ENCODE peak calls at places on chromosomes 7 and 10, in nine cellular contexts. U is CD8-positive, alpha-beta memory T cell; H is mammary epithelial cell; N is CD8-positive, alpha-beta T cell; X is upper lobe of right lung; M is RWPE1; O is dorsolateral prefrontal cortex; G is thyroid gland; E is body of pancreas. D is an unnamed sample.

GRCh38 chr10:113453351-113453750 is 99.5 kb upstream of the HABP2 start:
- DNase-seq in N (no peak), H (no peak), E (no peak), X (no peak), U (no peak), M (no peak), G (no peak), O (no peak), D (no peak)

GRCh38 chr10:132685121-132685891 is 100.6 kb downstream of the NKX6-2 start:
- DNase-seq in G (no peak), M (peak; percentile 71), E (peak; percentile 90), O (peak; percentile 88), U (no peak), H (no peak), X (peak; percentile 79), N (no peak), D (peak; percentile 86)

GRCh38 chr7:32039000-32039756 is 31.0 kb downstream of the PDE1C start:
- DNase-seq in O (peak; percentile 50), U (no peak), M (no peak), N (no peak), G (no peak), X (no peak), E (no peak), H (no peak), D (no peak)

GRCh38 chr7:66099551-66100407 is 14.9 kb upstream of the CRCP start:
- DNase-seq in H (peak; percentile 92), O (peak; percentile 60), X (peak; percentile 74), N (peak; percentile 17), G (peak; percentile 87), M (peak; percentile 38), U (no peak), E (peak; percentile 90), D (no peak)

GRCh38 chr7:142855756-142856564 is 1.1 kb downstream of the EPHB6 start:
- DNase-seq in M (no peak), G (peak; percentile 92), H (no peak), N (no peak), X (peak; percentile 84), E (peak; percentile 89), O (no peak), U (no peak), D (no peak)

GRCh38 chr7:47503283-47503682 is 78.6 kb downstream of the TNS3 start:
- DNase-seq in O (no peak), X (no peak), N (no peak), E (no peak), G (peak; percentile 45), H (no peak), M (no peak), U (no peak), D (no peak)

GRCh38 chr10:12847361-12847975 is 154.0 kb downstream of the CCDC3 start:
- DNase-seq in H (no peak), U (no peak), G (no peak), O (no peak), E (no peak), N (no peak), X (no peak), M (no peak), D (no peak)

GRCh38 chr10:132710746-132711617 is 75.0 kb downstream of the NKX6-2 start:
- DNase-seq in M (no peak), N (no peak), U (no peak), E (no peak), H (no peak), X (peak; percentile 46), O (peak; percentile 16), G (no peak), D (no peak)

GRCh38 chr7:23123465-23123864 is 17.9 kb downstream of the KLHL7 start:
- DNase-seq in N (no peak), H (no peak), M (no peak), O (no peak), E (no peak), X (no peak), G (no peak), U (no peak), D (no peak)

GRCh38 chr7:23123007-23123406 is 17.4 kb downstream of the KLHL7 start:
- DNase-seq in H (no peak), O (no peak), X (no peak), U (no peak), M (no peak), N (no peak), E (no peak), G (no peak), D (no peak)

GRCh38 chr7:23120106-23120505 is 14.5 kb downstream of the KLHL7 start:
- DNase-seq in H (no peak), N (no peak), G (no peak), M (no peak), U (no peak), E (no peak), X (no peak), O (no peak), D (no peak)

GRCh38 chr7:23117841-23118240 is 12.3 kb downstream of the KLHL7 start:
- DNase-seq in O (no peak), H (no peak), E (no peak), X (no peak), N (no peak), M (no peak), U (no peak), G (no peak), D (no peak)

DNA sequence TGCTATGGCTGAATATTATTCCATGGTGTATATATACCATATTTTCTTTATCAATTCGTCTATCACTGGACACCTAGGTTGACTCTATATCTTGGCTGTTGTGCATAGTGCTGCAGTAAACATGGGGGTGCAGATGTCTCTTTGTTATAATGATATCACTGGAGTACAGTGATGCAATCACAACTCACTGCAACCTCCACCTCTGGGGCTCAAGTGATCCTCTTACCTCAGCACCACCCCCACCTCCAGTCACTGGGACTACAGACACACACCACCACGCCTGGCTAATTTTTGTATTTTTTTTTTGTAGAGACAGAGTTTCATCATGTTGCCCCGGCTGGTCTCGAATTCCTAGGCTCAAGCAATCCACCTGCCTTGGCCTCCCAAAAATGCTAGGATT is 15.6 kb downstream of the KLHL7 start:
- DNase-seq in U (no peak), E (no peak), M (no peak), N (no peak), G (peak; percentile 5), X (no peak), O (no peak), H (no peak), D (no peak)
- H3K27ac ChIP-seq in U (no peak overlapping the region), E (no peak overlapping the region), M (no peak overlapping the region), N (no peak overlapping the region), G (no peak overlapping the region), X (no peak overlapping the region), O (no peak overlapping the region), H (no peak overlapping the region), D (no peak overlapping the region)

GRCh38 chr7:108292541-108292940 is 162.4 kb upstream of the LAMB4 start:
- DNase-seq in O (no peak), N (no peak), X (no peak), M (no peak), E (no peak), U (no peak), H (no peak), G (no peak), D (no peak)

GRCh38 chr7:108293190-108293612 is 163.0 kb downstream of the NRCAM start:
- DNase-seq in U (no peak), H (no peak), M (no peak), O (no peak), X (no peak), G (no peak), N (no peak), E (no peak), D (no peak)

GRCh38 chr7:108291791-108292440 is 161.8 kb upstream of the LAMB4 start:
- DNase-seq in U (no peak), O (no peak), N (no peak), H (no peak), G (no peak), M (no peak), E (no peak), X (no peak), D (no peak)

GRCh38 chr7:108296911-108297310 is 159.3 kb downstream of the NRCAM start:
- DNase-seq in E (no peak), G (no peak), X (no peak), M (no peak), U (no peak), H (no peak), N (no peak), O (no peak), D (no peak)

GRCh38 chr7:108294595-108294994 is 161.6 kb downstream of the NRCAM start:
- DNase-seq in M (no peak), H (no peak), U (no peak), G (no peak), X (no peak), O (no peak), N (no peak), E (no peak), D (no peak)
- H3K27ac ChIP-seq in M (no peak overlapping the region), H (no peak overlapping the region), U (no peak overlapping the region), G (no peak overlapping the region), X (no peak overlapping the region), O (no peak overlapping the region), N (no peak overlapping the region), E (no peak overlapping the region), D (no peak overlapping the region)

GRCh38 chr10:48554246-48554645 is 50.6 kb downstream of the ARHGAP22 start:
- DNase-seq in O (no peak), H (no peak), E (no peak), G (no peak), X (no peak), U (no peak), N (no peak), M (no peak), D (no peak)

GRCh38 chr10:48550977-48551376 is 53.9 kb downstream of the ARHGAP22 start:
- DNase-seq in E (no peak), H (no peak), G (no peak), O (no peak), U (no peak), X (no peak), N (no peak), M (no peak), D (no peak)

GRCh38 chr10:48552946-48553564 is 51.8 kb downstream of the ARHGAP22 start:
- DNase-seq in E (no peak), G (no peak), O (no peak), X (no peak), M (no peak), U (no peak), N (no peak), H (no peak), D (no peak)

GRCh38 chr10:48550071-48550691 is 54.7 kb downstream of the ARHGAP22 start:
- DNase-seq in O (no peak), U (no peak), G (no peak), N (no peak), H (no peak), X (no peak), E (no peak), M (no peak), D (no peak)

DNA sequence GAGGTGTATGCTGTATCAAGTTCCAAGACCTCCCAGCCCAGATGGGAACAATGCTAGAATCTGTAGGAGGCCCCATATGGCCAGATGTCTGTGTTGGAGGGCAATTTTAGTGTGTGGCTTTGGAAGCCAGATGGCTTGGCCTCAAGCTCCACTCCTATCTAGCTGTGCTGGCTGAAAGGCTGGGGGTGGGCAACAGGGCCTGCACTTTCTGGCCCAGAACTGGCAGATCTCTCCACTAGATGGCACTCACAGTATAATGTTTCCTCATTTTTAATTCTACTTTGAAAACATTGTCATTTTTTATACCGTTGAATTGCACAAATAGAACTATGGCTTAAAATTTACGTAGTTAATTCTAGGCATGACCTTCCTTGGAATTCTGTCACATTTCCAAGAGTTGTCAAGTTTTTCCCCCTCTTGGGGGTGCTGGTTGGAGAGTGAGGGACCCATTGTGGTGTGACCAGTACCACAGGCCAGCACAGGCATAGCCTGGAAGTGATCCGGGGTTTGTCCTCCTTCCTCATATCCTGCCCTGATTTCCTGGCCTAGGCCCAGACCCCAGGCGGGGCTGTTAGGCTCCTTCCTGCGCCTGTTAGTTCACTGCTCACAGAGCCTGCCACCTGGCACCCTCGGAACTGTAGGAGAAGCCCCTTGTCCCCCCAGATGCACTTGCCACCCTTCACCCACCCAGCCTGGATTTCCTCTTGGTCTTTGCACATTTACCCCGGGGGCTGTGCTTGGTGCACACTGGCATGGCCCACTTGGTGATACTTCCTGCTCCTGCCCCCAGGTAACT is 52.9 kb downstream of the ARHGAP22 start:
- DNase-seq in N (no peak), H (peak; percentile 11), G (peak; percentile 51), M (peak; percentile 64), E (no peak), O (no peak), U (no peak), X (no peak), D (peak; percentile 30)
- H3K27ac ChIP-seq in N (no peak overlapping the region), H (no peak overlapping the region), G (no peak overlapping the region), M (no peak overlapping the region), E (no peak overlapping the region), O (no peak overlapping the region), U (no peak overlapping the region), X (no peak overlapping the region), D (no peak overlapping the region)

GRCh38 chr10:86823565-86823964 is 67.1 kb downstream of the BMPR1A start:
- DNase-seq in U (no peak), H (no peak), X (no peak), O (no peak), E (no peak), N (no peak), G (no peak), M (no peak), D (no peak)
- H3K27ac ChIP-seq in U (no peak overlapping the region), H (no peak overlapping the region), X (no peak overlapping the region), O (no peak overlapping the region), E (no peak overlapping the region), N (no peak overlapping the region), G (no peak overlapping the region), M (no peak overlapping the region), D (no peak overlapping the region)